ENCODE peak calls at places on chromosomes 6 and 20, in five cellular contexts. N is H9, Y is mesenchymal stem cell, T is trophoblast cell, V is H1. B is an unnamed sample.

GRCh38 chr20:47642624-47643023 is 140.9 kb downstream of the NCOA3 start:
- DNase-seq in N (no peak), Y (no peak), T (no peak), V (no peak), B (no peak)

GRCh38 chr20:64044484-64045247 is 4.8 kb downstream of the SOX18 start:
- DNase-seq in N (no peak), Y (peak), T (no peak), V (no peak), B (no peak)

GRCh38 chr6:145031962-145032361 is 703.4 kb downstream of the EPM2A start:
- DNase-seq in N (no peak), Y (no peak), T (no peak), V (no peak), B (no peak)

GRCh38 chr20:34621383-34622367 is 55.2 kb downstream of the PIGU start:
- DNase-seq in N (no peak), Y (peak), T (peak), V (no peak), B (no peak)

GRCh38 chr6:162442675-162443074 is 284.9 kb downstream of the PRKN start:
- DNase-seq in N (peak), Y (peak), T (no peak), V (peak), B (peak)

GRCh38 chr6:72987305-72987704 is 238.0 kb downstream of the KHDC1L start:
- DNase-seq in N (no peak), Y (no peak), T (no peak), V (no peak), B (no peak)

GRCh38 chr6:152161501-152161900 is 354.0 kb downstream of the ESR1 start:
- DNase-seq in N (no peak), Y (peak), T (no peak), V (no peak), B (no peak)

GRCh38 chr6:166024252-166024651 is 143.4 kb downstream of the TBXT start:
- DNase-seq in N (no peak), Y (no peak), T (no peak), V (no peak), B (no peak)

GRCh38 chr6:134258849-134259306 is 59.0 kb downstream of the SGK1 start:
- DNase-seq in N (no peak), Y (no peak), T (no peak), V (no peak), B (no peak)

GRCh38 chr6:165049362-165049761 is 260.0 kb downstream of the C6orf118 start:
- DNase-seq in N (peak), Y (peak), T (peak), V (peak), B (peak)

GRCh38 chr20:59805786-59806577 is 127.5 kb downstream of the SYCP2 start:
- DNase-seq in N (peak), Y (no peak), T (no peak), V (no peak), B (no peak)

GRCh38 chr20:59804347-59804746 is 129.1 kb downstream of the SYCP2 start:
- DNase-seq in N (no peak), Y (no peak), T (no peak), V (no peak), B (no peak)

GRCh38 chr20:59802471-59803221 is 130.8 kb downstream of the SYCP2 start:
- DNase-seq in N (peak), Y (no peak), T (no peak), V (no peak), B (no peak)

GRCh38 chr20:59806578-59806975 is 126.9 kb downstream of the SYCP2 start:
- DNase-seq in N (peak), Y (no peak), T (no peak), V (no peak), B (no peak)

GRCh38 chr20:59805266-59805665 is 128.2 kb downstream of the SYCP2 start:
- DNase-seq in N (peak), Y (no peak), T (no peak), V (no peak), B (no peak)
- H2BK12ac ChIP-seq in N (no peak), Y (no peak), T (no peak), V (no peak), B (no peak)

GRCh38 chr6:131331873-131332759 is 196.8 kb downstream of the AKAP7 start:
- DNase-seq in N (no peak), Y (no peak), T (peak), V (no peak), B (no peak)
- H2BK120ac ChIP-seq in N (no peak), Y (no peak), T (no peak), V (no peak), B (no peak)

GRCh38 chr20:43473058-43473704 is 15.5 kb downstream of the SRSF6 start:
- DNase-seq in N (no peak), Y (no peak), T (no peak), V (no peak), B (no peak)
- H2BK12ac ChIP-seq in N (no peak), Y (no peak), T (no peak), V (no peak), B (no peak)

DNA sequence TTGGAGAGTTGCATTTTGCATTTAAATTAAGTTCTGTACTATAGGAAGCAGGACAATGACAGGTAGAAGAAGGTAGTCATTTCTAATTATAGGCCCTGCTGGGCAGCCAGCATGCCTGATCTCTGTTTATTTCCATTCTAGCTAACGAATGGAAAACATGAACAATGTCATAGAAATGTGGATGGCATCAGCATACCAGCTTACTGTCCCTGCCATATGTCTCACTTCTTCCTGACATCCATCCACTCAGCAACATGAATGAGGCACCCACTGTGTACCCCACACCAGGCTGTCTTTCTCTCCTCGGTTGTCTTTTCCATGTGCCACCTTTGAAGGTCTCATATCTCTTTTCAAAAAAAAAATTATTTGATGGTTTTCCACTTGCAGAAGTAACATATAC is 11.1 kb downstream of the ADTRP start:
- DNase-seq in N (no peak), Y (peak), T (peak), V (no peak), B (no peak)
- H2BK120ac ChIP-seq in N (no peak), Y (no peak), T (peak), V (no peak), B (no peak)

GRCh38 chr6:126102358-126102757 is 116.0 kb downstream of the TRMT11 start:
- DNase-seq in N (no peak), Y (no peak), T (no peak), V (no peak), B (no peak)
- H2BK12ac ChIP-seq in N (no peak), Y (no peak), T (no peak), V (no peak), B (no peak)